ENCODE peak calls at places on chromosomes 11 and 22, in eight cellular contexts. Q, T, V, M, Y, G, D and N are unnamed samples.

GRCh38 chr11:83374311-83374710 is 88.1 kb upstream of the CCDC90B start:
- DNase-seq in Q (no peak), T (no peak), V (no peak), M (no peak), Y (no peak), G (no peak), D (no peak), N (no peak)

GRCh38 chr11:134360050-134360835 is 28.5 kb downstream of the GLB1L2 start:
- DNase-seq in Q (peak; percentile 69), T (peak; percentile 32), V (no peak), M (peak; percentile 90), Y (peak; percentile 56), G (peak; percentile 87), D (peak; percentile 76), N (peak; percentile 82)

GRCh38 chr22:26894766-26895485 is 237.5 kb downstream of the MIAT start:
- DNase-seq in Q (no peak), T (peak; percentile 92), V (peak; percentile 68), M (no peak), Y (no peak), G (peak; percentile 79), D (peak; percentile 81), N (peak; percentile 65)

GRCh38 chr11:66081505-66081904 is 11.4 kb downstream of the PACS1 start:
- DNase-seq in Q (no peak), T (no peak), V (no peak), M (peak; percentile 51), Y (no peak), G (peak; percentile 43), D (no peak), N (no peak)

GRCh38 chr11:103773059-103773458 is 263.4 kb upstream of the DDI1 start:
- DNase-seq in Q (no peak), T (peak; percentile 83), V (no peak), M (peak; percentile 45), Y (no peak), G (no peak), D (no peak), N (no peak)

GRCh38 chr22:50305658-50306566 is 1.5 kb downstream of the PLXNB2 start:
- DNase-seq in Q (peak; percentile 90), T (peak; percentile 95), V (peak; percentile 93), M (peak; percentile 91), Y (peak; percentile 53), G (peak; percentile 97), D (peak; percentile 85), N (peak; percentile 97)

GRCh38 chr11:86916330-86916729 is 38.9 kb downstream of the FZD4 start:
- DNase-seq in Q (no peak), T (peak; percentile 76), V (no peak), M (no peak), Y (no peak), G (no peak), D (peak; percentile 65), N (peak; percentile 49)

GRCh38 chr11:94706211-94706610 is 61.9 kb upstream of the AMOTL1 start:
- DNase-seq in Q (no peak), T (peak; percentile 37), V (no peak), M (no peak), Y (no peak), G (peak; percentile 2), D (no peak), N (peak; percentile 12)

GRCh38 chr22:28477556-28477955 is 202.1 kb downstream of the TTC28 start:
- DNase-seq in Q (no peak), T (no peak), V (no peak), M (no peak), Y (no peak), G (no peak), D (no peak), N (no peak)

GRCh38 chr22:33896801-33897620 is 23.3 kb downstream of the LARGE1 start:
- DNase-seq in Q (no peak), T (peak; percentile 45), V (no peak), M (no peak), Y (no peak), G (peak; percentile 75), D (no peak), N (no peak)

GRCh38 chr22:43481528-43482309 is 69.9 kb downstream of the MPPED1 start:
- DNase-seq in Q (no peak), T (no peak), V (no peak), M (no peak), Y (no peak), G (no peak), D (no peak), N (no peak)

DNA sequence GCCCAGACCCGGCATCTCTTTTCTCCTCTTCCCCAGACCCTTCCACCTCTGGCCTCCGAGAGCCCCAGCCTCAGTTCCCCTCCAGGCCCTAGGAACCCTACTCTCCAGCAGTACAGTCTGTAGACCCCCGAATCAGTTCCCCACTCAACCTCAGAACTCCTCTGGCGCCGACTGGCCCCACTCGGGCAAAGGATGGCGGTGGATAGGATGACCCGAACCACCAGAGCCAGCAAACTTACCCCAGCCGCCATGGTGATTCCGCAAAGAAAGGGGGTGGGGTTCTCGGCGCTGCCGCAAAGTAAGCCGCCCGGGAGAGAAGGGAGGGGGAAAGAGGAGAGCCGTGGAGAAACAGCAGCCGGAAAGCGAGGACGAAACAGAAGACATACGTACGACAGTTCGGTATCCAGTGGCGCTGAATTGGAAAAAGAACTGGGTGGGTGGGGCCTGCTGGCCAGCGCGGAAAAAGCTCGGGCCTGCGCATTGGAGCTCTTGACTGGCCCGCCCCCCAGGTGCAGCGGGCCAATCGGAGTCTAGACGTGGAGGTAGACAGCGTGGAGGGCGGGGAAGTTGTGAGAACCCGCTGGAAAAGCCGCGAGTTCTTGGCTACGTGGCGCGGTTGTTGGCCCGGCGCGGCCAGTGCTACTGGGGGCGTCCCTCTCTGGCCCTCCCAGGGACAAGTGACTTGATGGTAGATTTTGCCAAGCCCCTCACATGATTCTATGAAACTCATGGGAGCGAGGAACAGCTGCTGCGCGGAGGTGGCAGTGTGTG is at the start of gene EEF1G:
- DNase-seq in Q (peak; percentile 98), T (peak; percentile 100), V (peak; percentile 100), M (peak; percentile 100), Y (peak; percentile 96), G (peak; percentile 99), D (peak; percentile 100), N (peak; percentile 92)
- TF ChIP-seq POLR2A in Q (peak; percentile 66), T (peak; percentile 94), V (peak; percentile 49), M (peak; percentile 74), Y (peak; percentile 75), G (peak; percentile 81), D (peak; percentile 86), N (peak; percentile 91)

GRCh38 chr22:17158568-17159503 is at the start of gene HDHD5:
- DNase-seq in Q (peak; percentile 90), T (peak; percentile 82), V (peak; percentile 97), M (peak; percentile 94), Y (peak; percentile 88), G (peak; percentile 93), D (peak; percentile 83), N (peak; percentile 80)
- TF ChIP-seq POLR2A in Q (no peak), T (no peak), V (no peak), M (no peak), Y (peak; percentile 15), G (peak; percentile 72), D (peak; percentile 38), N (peak; percentile 36)

DNA sequence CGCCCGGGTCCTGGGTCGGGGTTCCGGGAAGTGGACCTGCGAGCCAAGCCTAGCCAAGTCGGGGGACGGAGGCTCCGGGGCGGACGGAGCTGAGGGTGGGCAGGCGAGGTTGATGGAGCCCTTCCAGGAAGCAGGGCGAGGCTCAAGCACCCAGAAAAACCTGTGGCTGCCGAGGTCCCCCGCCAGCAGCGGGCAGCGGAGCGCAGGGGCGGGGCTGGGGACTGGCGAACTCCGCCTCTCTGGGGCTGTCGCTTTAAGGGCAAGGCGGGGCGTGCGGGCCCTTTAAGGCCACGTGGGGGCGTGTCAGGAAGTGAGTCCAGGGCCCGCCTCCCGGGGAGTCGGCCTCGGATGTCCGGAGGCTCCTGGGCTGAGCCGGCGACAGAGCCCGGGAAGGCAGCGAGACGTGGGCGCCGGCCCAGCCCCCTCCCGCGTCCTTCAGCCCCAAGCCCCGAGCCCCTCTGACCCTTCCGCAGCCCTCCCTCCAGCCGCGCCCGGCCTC is at the start of gene SLC35C1:
- DNase-seq in Q (peak; percentile 95), T (peak; percentile 90), V (peak; percentile 98), M (peak; percentile 98), Y (peak; percentile 94), G (peak; percentile 97), D (peak; percentile 94), N (peak; percentile 96)
- TF ChIP-seq POLR2A in Q (peak; percentile 82), T (peak; percentile 91), V (peak; percentile 61), M (peak; percentile 29), Y (peak; percentile 77), G (peak; percentile 79), D (peak; percentile 68), N (peak; percentile 59)

GRCh38 chr11:116485425-116485824 is 287.4 kb downstream of the BUD13 start:
- DNase-seq in Q (no peak), T (no peak), V (no peak), M (no peak), Y (no peak), G (no peak), D (no peak), N (no peak)
- TF ChIP-seq POLR2A in Q (no peak), T (no peak), V (no peak), M (no peak), Y (no peak), G (no peak), D (no peak), N (no peak)

GRCh38 chr11:59960502-59961381 is 3.1 kb upstream of the OOSP4A start:
- DNase-seq in Q (no peak), T (no peak), V (no peak), M (no peak), Y (no peak), G (no peak), D (no peak), N (no peak)
- TF ChIP-seq POLR2A in Q (no peak), T (no peak), V (no peak), M (no peak), Y (no peak), G (no peak), D (no peak), N (no peak)

GRCh38 chr22:46250035-46250782 is at the start of gene CDPF1:
- DNase-seq in Q (peak; percentile 89), T (peak; percentile 75), V (peak; percentile 96), M (peak; percentile 91), Y (peak; percentile 80), G (peak; percentile 91), D (peak; percentile 77), N (peak; percentile 83)
- TF ChIP-seq POLR2A in Q (peak; percentile 64), T (peak; percentile 50), V (peak; percentile 47), M (peak; percentile 46), Y (peak; percentile 88), G (peak; percentile 91), D (peak; percentile 74), N (peak; percentile 90)

GRCh38 chr11:70315726-70316125 is 45.2 kb downstream of the PPFIA1 start:
- DNase-seq in Q (no peak), T (no peak), V (no peak), M (no peak), Y (no peak), G (no peak), D (no peak), N (no peak)
- TF ChIP-seq POLR2A in Q (no peak), T (no peak), V (no peak), M (no peak), Y (no peak), G (no peak), D (no peak), N (no peak)